ENCODE peak calls at places on chromosome 16, in five cellular contexts. O, M, U, Z and S are unnamed samples.

GRCh38 chr16:11757671-11758545 is 15.3 kb upstream of the TXNDC11 start:
- DNase-seq in O (no peak), U (no peak), Z (no peak), M (no peak), S (no peak)

GRCh38 chr16:84553873-84554399 is 49.5 kb upstream of the MEAK7 start:
- DNase-seq in Z (no peak), U (no peak), O (peak; percentile 36), M (no peak), S (no peak)

GRCh38 chr16:1162701-1163566 is 10.0 kb downstream of the CACNA1H start:
- DNase-seq in O (no peak), M (no peak), Z (no peak), U (no peak), S (no peak)

GRCh38 chr16:70679653-70680494 is 6.0 kb downstream of the MTSS2 start:
- DNase-seq in O (no peak), U (peak; percentile 45), Z (no peak), M (no peak), S (no peak)

GRCh38 chr16:84888450-84888849 is 68.7 kb downstream of the CRISPLD2 start:
- DNase-seq in O (no peak), Z (no peak), U (no peak), M (no peak), S (no peak)

GRCh38 chr16:194516-194915 is 14.3 kb downstream of the HBQ1 start:
- DNase-seq in U (no peak), M (no peak), O (no peak), Z (no peak), S (no peak)

GRCh38 chr16:2146739-2147138 is 1.7 kb upstream of the RAB26 start:
- DNase-seq in O (no peak), U (no peak), Z (no peak), M (no peak), S (no peak)

GRCh38 chr16:54347961-54348360 is 61.4 kb upstream of the IRX3 start:
- DNase-seq in U (no peak), Z (no peak), M (no peak), O (no peak), S (no peak)

GRCh38 chr16:81261049-81261648 is 22.7 kb downstream of the BCO1 start:
- DNase-seq in U (no peak), O (no peak), M (no peak), Z (no peak), S (no peak)

GRCh38 chr16:81659249-81659648 is 119.8 kb upstream of the PLCG2 start:
- DNase-seq in Z (no peak), O (no peak), U (no peak), M (no peak), S (no peak)

GRCh38 chr16:66474750-66475199 is 47.7 kb downstream of the BEAN1 start:
- DNase-seq in U (no peak), M (no peak), O (peak; percentile 28), Z (no peak), S (no peak)

GRCh38 chr16:49337814-49338350 is 35.7 kb upstream of the C16orf78 start:
- DNase-seq in O (no peak), M (no peak), Z (no peak), U (no peak), S (no peak)

GRCh38 chr16:11614587-11615175 is 28.0 kb upstream of the LITAF start:
- DNase-seq in U (no peak), M (no peak), O (no peak), Z (no peak), S (no peak)

GRCh38 chr16:14337303-14338191 is 266.4 kb downstream of the MRTFB start:
- DNase-seq in M (no peak), U (peak; percentile 30), Z (no peak), O (no peak), S (no peak)

GRCh38 chr16:9364721-9365693 is 273.6 kb downstream of the HAPSTR1 start:
- DNase-seq in M (no peak), O (no peak), U (peak; percentile 88), Z (no peak), S (no peak)